ENCODE peak calls at places on chromosomes 1 and 21, in eight cellular contexts. M is IMR-90, B is thyroid gland, N is ovary, W is stomach, I is adrenal gland, L is GM12878, F is transverse colon. P is an unnamed sample.

GRCh38 chr1:37307907-37308570 is 166.3 kb upstream of the ZC3H12A start:
- DNase-seq in M (no peak), W (no peak), I (no peak), F (no peak), N (no peak), B (no peak), L (no peak), P (peak; percentile 85)

GRCh38 chr1:223700942-223701637 is 11.2 kb upstream of the CAPN2 start:
- DNase-seq in L (no peak), B (peak; percentile 81), I (peak; percentile 66), W (no peak), F (no peak), N (peak; percentile 75), M (peak; percentile 98), P (peak; percentile 60)

GRCh38 chr1:2251363-2251762 is 23.2 kb downstream of the SKI start:
- DNase-seq in F (no peak), W (no peak), B (no peak), M (no peak), I (no peak), L (no peak), N (no peak), P (no peak)

GRCh38 chr1:51100264-51100880 is 1.7 kb upstream of the C1orf185 start:
- DNase-seq in M (no peak), W (no peak), B (no peak), I (no peak), L (peak; percentile 19), F (no peak), N (no peak), P (no peak)

GRCh38 chr21:20999567-21000169 is 1.5 kb downstream of the NCAM2 start:
- DNase-seq in M (peak; percentile 49), W (no peak), N (no peak), L (no peak), F (peak; percentile 16), B (peak; percentile 27), I (peak; percentile 55), P (peak; percentile 65)

GRCh38 chr1:30668026-30668425 is 55.4 kb downstream of the MATN1 start:
- DNase-seq in W (peak; percentile 32), B (peak; percentile 15), L (no peak), N (peak; percentile 16), F (peak; percentile 76), M (peak; percentile 3), I (no peak), P (no peak)

GRCh38 chr1:93304716-93305138 is 41.0 kb upstream of the DR1 start:
- DNase-seq in M (peak; percentile 79), I (peak; percentile 43), L (peak; percentile 12), F (peak; percentile 49), N (no peak), B (peak; percentile 44), W (peak; percentile 47), P (peak; percentile 72)

GRCh38 chr1:209500993-209501392 is 82.5 kb upstream of the CAMK1G start:
- DNase-seq in M (no peak), N (no peak), L (no peak), W (no peak), I (no peak), B (no peak), F (no peak), P (no peak)

GRCh38 chr1:94362466-94363058 is 55.6 kb upstream of the ABCD3 start:
- DNase-seq in N (no peak), L (no peak), W (no peak), F (no peak), I (no peak), B (no peak), M (peak; percentile 24), P (no peak)

GRCh38 chr1:190170321-190170720 is 307.3 kb downstream of the BRINP3 start:
- DNase-seq in F (no peak), N (no peak), W (no peak), M (peak; percentile 85), B (no peak), L (no peak), I (no peak), P (no peak)

GRCh38 chr21:35940074-35940927 is 120.0 kb downstream of the SETD4 start:
- DNase-seq in L (no peak), B (peak; percentile 30), W (peak; percentile 42), F (peak; percentile 35), I (peak; percentile 40), M (peak; percentile 81), N (peak; percentile 45), P (peak; percentile 72)

GRCh38 chr1:109239580-109240068 is 9.7 kb upstream of the CELSR2 start:
- DNase-seq in M (peak; percentile 46), W (no peak), N (no peak), B (peak; percentile 69), F (no peak), I (no peak), L (no peak), P (peak; percentile 53)

GRCh38 chr1:219086956-219087469 is 86.7 kb upstream of the LYPLAL1 start:
- DNase-seq in B (no peak), I (no peak), N (no peak), W (no peak), L (no peak), M (no peak), F (no peak), P (no peak)

GRCh38 chr21:26732442-26733221 is 112.6 kb downstream of the ADAMTS1 start:
- DNase-seq in N (peak; percentile 54), M (peak; percentile 57), I (peak; percentile 56), W (peak; percentile 44), L (no peak), F (peak; percentile 21), B (peak; percentile 54), P (peak; percentile 72)

GRCh38 chr1:204584699-204585372 is 68.6 kb downstream of the MDM4 start:
- DNase-seq in N (no peak), I (no peak), B (no peak), W (no peak), F (peak; percentile 31), L (no peak), M (no peak), P (no peak)

DNA sequence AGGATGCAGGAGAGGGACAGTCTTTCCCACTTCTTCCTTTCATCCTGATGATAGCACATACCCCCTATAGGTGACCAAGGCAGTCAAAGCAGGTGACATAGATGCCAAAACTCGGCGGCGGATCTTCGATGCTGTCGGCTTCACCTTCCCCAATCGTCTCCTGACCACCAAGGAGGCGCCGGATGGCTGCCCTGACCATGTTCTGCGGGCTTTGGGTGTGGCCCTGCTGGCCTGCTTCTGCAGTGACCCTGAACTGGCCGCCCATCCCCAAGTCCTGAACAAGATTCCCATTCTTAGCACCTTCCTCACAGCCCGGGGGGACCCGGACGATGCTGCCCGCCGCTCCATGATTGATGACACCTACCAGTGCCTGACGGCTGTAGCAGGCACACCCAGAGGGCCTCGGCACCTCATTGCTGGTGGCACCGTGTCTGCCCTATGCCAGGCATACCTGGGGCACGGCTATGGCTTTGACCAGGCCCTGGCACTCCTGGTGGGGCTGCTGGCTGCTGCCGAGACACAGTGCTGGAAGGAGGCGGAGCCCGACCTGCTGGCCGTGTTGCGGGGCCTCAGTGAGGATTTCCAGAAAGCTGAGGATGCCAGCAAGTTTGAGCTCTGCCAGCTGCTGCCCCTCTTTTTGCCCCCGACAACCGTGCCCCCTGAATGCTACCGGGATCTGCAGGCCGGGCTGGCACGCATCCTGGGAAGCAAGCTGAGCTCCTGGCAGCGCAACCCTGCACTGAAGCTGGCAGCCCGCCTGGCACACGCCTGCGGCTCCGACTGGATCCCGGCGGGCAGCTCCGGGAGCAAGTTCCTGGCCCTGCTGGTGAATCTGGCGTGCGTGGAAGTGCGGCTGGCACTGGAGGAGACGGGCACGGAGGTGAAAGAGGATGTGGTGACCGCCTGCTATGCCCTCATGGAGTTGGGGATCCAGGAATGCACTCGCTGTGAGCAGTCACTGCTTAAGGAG is 2.9 kb downstream of the NCDN start:
- DNase-seq in N (no peak), L (no peak), B (no peak), W (peak; percentile 86), I (peak; percentile 73), F (peak; percentile 39), M (no peak), P (peak; percentile 77)
- H3K4me1 ChIP-seq in N (peaks cover 6% of the 10 kb centered on the region), L (peaks cover 6% of the 10 kb centered on the region), B (peaks cover 9% of the 10 kb centered on the region), W (peaks cover 69% of the 10 kb centered on the region), I (peaks cover 36% of the 10 kb centered on the region), F (peaks cover 24% of the 10 kb centered on the region), M (peaks cover 7% of the 10 kb centered on the region), P (peaks cover 20% of the 10 kb centered on the region)

DNA sequence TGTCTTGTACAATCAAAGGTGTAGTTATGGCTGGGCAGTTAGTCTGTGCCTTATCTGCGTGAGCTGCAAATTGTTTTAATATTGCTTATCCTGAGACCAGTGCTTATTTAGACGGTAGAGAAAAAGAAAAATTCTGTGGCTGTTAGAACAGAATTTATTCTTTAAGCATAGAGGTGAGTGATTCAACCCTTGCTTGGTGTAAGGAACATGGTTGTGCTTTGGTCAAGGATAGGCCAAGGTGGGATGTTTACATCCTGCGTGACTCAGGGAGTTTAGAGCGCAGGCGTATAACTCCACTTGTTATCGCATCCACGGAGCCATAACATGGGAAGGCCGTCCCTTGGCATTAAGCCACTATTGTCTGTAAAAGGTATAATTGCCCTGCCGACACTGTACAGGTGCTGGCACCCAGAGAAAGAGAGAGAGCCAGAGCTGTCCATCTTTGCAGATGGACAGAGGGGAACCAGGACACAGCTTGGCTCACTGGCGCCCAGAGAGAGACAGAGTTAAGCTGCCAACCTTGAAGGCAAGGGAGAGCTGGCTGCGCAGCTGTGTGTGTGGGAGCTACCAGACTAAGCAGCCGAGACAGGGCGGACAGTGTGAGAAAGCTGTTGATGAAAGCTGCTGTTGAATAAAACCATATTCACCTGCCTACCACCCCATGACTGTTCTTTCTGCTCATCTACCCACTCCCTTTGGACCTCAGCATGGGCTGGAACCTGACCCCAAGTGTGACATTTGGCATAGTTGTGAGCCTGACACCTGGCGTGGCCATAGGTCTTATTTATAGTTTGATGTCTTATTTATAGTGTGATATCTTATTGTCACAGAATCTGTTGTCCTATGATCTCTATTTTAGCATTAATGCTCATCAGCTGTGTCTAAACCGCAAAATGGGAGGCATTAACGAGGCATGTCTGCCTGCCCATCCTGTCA is 200.5 kb downstream of the DYRK1A start:
- DNase-seq in I (no peak), W (no peak), L (no peak), F (no peak), B (no peak), M (no peak), N (peak; percentile 63), P (peak; percentile 80)
- TF ChIP-seq POLR2A in I (no peak), W (no peak), L (no peak), F (no peak), B (no peak), M (no peak), N (no peak), P (no peak)

GRCh38 chr1:154183045-154183968 is 8.6 kb downstream of the TPM3 start:
- DNase-seq in L (peak; percentile 73), W (peak; percentile 98), M (peak; percentile 94), B (peak; percentile 98), N (peak; percentile 96), F (peak; percentile 99), I (peak; percentile 96), P (peak; percentile 98)
- TF ChIP-seq CTCF in L (no peak), W (peak; percentile 44), M (peak; percentile 7), B (no peak), N (no peak), F (no peak), I (peak; percentile 9), P (peak; percentile 10)

DNA sequence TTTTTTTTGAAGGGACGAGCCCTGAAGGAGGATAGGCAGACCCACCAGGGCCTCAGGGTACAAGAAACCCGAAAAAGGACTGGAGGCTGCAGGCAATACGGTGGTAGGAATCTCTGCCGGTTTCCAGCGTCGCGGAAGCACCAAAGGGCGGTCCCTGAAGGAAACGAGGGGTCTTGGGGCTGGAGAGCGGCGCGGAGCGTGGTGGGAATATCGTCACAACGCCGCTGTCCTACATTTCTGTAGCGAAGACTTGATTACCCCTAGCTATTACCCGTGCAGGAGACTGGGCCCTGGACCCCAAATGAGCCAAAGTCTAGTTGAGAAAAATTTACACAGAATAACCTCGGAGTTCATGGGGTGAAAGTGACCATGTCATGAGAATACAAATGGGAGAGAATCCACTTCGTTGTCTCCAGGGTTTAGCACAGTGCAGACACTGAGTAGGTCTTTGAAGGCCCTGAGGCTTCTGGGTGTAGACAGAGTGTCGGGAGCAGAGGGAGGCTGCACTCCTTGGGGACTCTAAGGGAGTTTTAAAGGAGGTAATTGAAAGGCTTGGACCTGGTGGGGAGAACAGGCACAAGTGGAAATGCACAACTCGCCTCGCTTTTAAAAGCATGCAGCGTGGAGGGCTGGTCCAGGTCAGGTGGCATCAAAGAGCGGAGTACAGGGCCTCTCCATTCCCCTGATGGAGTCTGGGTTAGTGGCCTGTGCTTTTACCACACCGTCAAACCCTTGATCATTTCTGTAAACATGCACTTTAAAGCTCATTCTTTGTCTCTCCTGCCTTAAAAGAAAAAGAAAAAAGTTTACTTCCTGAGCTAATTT is 1.5 kb downstream of the ATP1A1 start:
- DNase-seq in M (no peak), I (no peak), F (peak; percentile 36), N (no peak), L (no peak), W (no peak), B (peak; percentile 62), P (no peak)
- H3K4me1 ChIP-seq in M (peaks cover 24% of the 10 kb centered on the region), I (peaks cover 52% of the 10 kb centered on the region), F (peaks cover 62% of the 10 kb centered on the region), N (peaks cover 14% of the 10 kb centered on the region), L (peaks cover 16% of the 10 kb centered on the region), W (peaks cover 68% of the 10 kb centered on the region), B (peaks cover 35% of the 10 kb centered on the region), P (peaks cover 47% of the 10 kb centered on the region)